ENCODE peak calls at places on chromosomes 4 and X, in five cellular contexts. One of them, this sample, is unnamed.

GRCh38 chr4:110352670-110353442 is 123.1 kb upstream of the ENPEP start:
- DNase-seq in heart right ventricle: no peak
- DNase-seq in posterior cingulate gyrus: no peak
- DNase-seq in Right ventricle myocardium inferior: no peak
- DNase-seq in fibroblast of pulmonary artery: no peak
- DNase-seq in this sample: no peak

GRCh38 chr4:39067451-39067850 is 5.4 kb downstream of the KLHL5 start:
- DNase-seq in heart right ventricle: no peak
- DNase-seq in posterior cingulate gyrus: no peak
- DNase-seq in Right ventricle myocardium inferior: no peak
- DNase-seq in fibroblast of pulmonary artery: peak; percentile 19
- DNase-seq in this sample: no peak

GRCh38 chr4:8267077-8267476 is 2.5 kb upstream of the HTRA3 start:
- DNase-seq in heart right ventricle: peak; percentile 78
- DNase-seq in posterior cingulate gyrus: no peak
- DNase-seq in Right ventricle myocardium inferior: peak; percentile 92
- DNase-seq in fibroblast of pulmonary artery: peak; percentile 83
- DNase-seq in this sample: peak; percentile 73

GRCh38 chr4:1133033-1133432 is 19.7 kb upstream of the RNF212 start:
- DNase-seq in heart right ventricle: no peak
- DNase-seq in posterior cingulate gyrus: no peak
- DNase-seq in Right ventricle myocardium inferior: no peak
- DNase-seq in fibroblast of pulmonary artery: no peak
- DNase-seq in this sample: no peak

GRCh38 chr4:77510367-77510766 is 95.3 kb upstream of the CXCL13 start:
- DNase-seq in heart right ventricle: no peak
- DNase-seq in posterior cingulate gyrus: no peak
- DNase-seq in Right ventricle myocardium inferior: no peak
- DNase-seq in fibroblast of pulmonary artery: no peak
- DNase-seq in this sample: no peak

GRCh38 chrX:18664947-18665346 is 7.0 kb downstream of the RS1 start:
- DNase-seq in heart right ventricle: no peak
- DNase-seq in posterior cingulate gyrus: no peak
- DNase-seq in Right ventricle myocardium inferior: no peak
- DNase-seq in fibroblast of pulmonary artery: no peak
- DNase-seq in this sample: no peak

GRCh38 chrX:129984196-129984962 is 1.9 kb downstream of the BCORL1 start:
- DNase-seq in heart right ventricle: peak; percentile 16
- DNase-seq in posterior cingulate gyrus: no peak
- DNase-seq in Right ventricle myocardium inferior: peak; percentile 70
- DNase-seq in fibroblast of pulmonary artery: no peak
- DNase-seq in this sample: peak; percentile 53

GRCh38 chr4:169791527-169792156 is 33.9 kb upstream of the HPF1 start:
- DNase-seq in heart right ventricle: peak; percentile 21
- DNase-seq in posterior cingulate gyrus: peak; percentile 28
- DNase-seq in Right ventricle myocardium inferior: peak; percentile 69
- DNase-seq in fibroblast of pulmonary artery: peak; percentile 65
- DNase-seq in this sample: peak; percentile 72

GRCh38 chr4:94887027-94887426 is 129.3 kb downstream of the BMPR1B start:
- DNase-seq in heart right ventricle: no peak
- DNase-seq in posterior cingulate gyrus: no peak
- DNase-seq in Right ventricle myocardium inferior: no peak
- DNase-seq in fibroblast of pulmonary artery: no peak
- DNase-seq in this sample: no peak

GRCh38 chr4:52094746-52095145 is 43.6 kb downstream of the SPATA18 start:
- DNase-seq in heart right ventricle: no peak
- DNase-seq in posterior cingulate gyrus: no peak
- DNase-seq in Right ventricle myocardium inferior: no peak
- DNase-seq in fibroblast of pulmonary artery: no peak
- DNase-seq in this sample: no peak

GRCh38 chr4:126583509-126583908 is 1049.2 kb upstream of the INTU start:
- DNase-seq in heart right ventricle: no peak
- DNase-seq in posterior cingulate gyrus: no peak
- DNase-seq in Right ventricle myocardium inferior: no peak
- DNase-seq in fibroblast of pulmonary artery: peak; percentile 52
- DNase-seq in this sample: peak; percentile 28

GRCh38 chrX:108270739-108271396 is 167.4 kb downstream of the COL4A6 start:
- DNase-seq in heart right ventricle: no peak
- DNase-seq in posterior cingulate gyrus: no peak
- DNase-seq in Right ventricle myocardium inferior: no peak
- DNase-seq in fibroblast of pulmonary artery: peak; percentile 7
- DNase-seq in this sample: no peak

GRCh38 chr4:133865606-133866327 is 335.8 kb downstream of the PABPC4L start:
- DNase-seq in heart right ventricle: no peak
- DNase-seq in posterior cingulate gyrus: no peak
- DNase-seq in Right ventricle myocardium inferior: no peak
- DNase-seq in fibroblast of pulmonary artery: peak; percentile 94
- DNase-seq in this sample: peak; percentile 7

GRCh38 chr4:10108818-10109783 is 7.5 kb downstream of the WDR1 start:
- DNase-seq in heart right ventricle: no peak
- DNase-seq in posterior cingulate gyrus: no peak
- DNase-seq in Right ventricle myocardium inferior: peak; percentile 59
- DNase-seq in fibroblast of pulmonary artery: no peak
- DNase-seq in this sample: no peak

GRCh38 chr4:139177049-139177887 is at the start of gene ELF2:
- DNase-seq in heart right ventricle: peak; percentile 95
- DNase-seq in posterior cingulate gyrus: peak; percentile 92
- DNase-seq in Right ventricle myocardium inferior: peak; percentile 98
- DNase-seq in fibroblast of pulmonary artery: peak; percentile 87
- DNase-seq in this sample: peak; percentile 88

GRCh38 chrX:150688911-150689451 is 4.2 kb upstream of the MTMR1 start:
- DNase-seq in heart right ventricle: no peak
- DNase-seq in posterior cingulate gyrus: no peak
- DNase-seq in Right ventricle myocardium inferior: no peak
- DNase-seq in fibroblast of pulmonary artery: peak; percentile 76
- DNase-seq in this sample: peak; percentile 15

GRCh38 chr4:153222790-153223417 is 18.7 kb downstream of the TRIM2 start:
- DNase-seq in heart right ventricle: peak; percentile 41
- DNase-seq in posterior cingulate gyrus: peak; percentile 59
- DNase-seq in Right ventricle myocardium inferior: peak; percentile 80
- DNase-seq in fibroblast of pulmonary artery: peak; percentile 43
- DNase-seq in this sample: peak; percentile 65

GRCh38 chrX:68998716-68999115 is 166.5 kb downstream of the PJA1 start:
- DNase-seq in heart right ventricle: no peak
- DNase-seq in posterior cingulate gyrus: no peak
- DNase-seq in Right ventricle myocardium inferior: no peak
- DNase-seq in fibroblast of pulmonary artery: no peak
- DNase-seq in this sample: no peak

GRCh38 chr4:74376888-74377483 is 12.0 kb downstream of the EREG start:
- DNase-seq in heart right ventricle: no peak
- DNase-seq in posterior cingulate gyrus: no peak
- DNase-seq in Right ventricle myocardium inferior: no peak
- DNase-seq in fibroblast of pulmonary artery: peak; percentile 91
- DNase-seq in this sample: peak; percentile 38

GRCh38 chrX:2497961-2498780 is 2.6 kb downstream of the DHRSX start:
- DNase-seq in heart right ventricle: no peak
- DNase-seq in posterior cingulate gyrus: no peak
- DNase-seq in Right ventricle myocardium inferior: no peak
- DNase-seq in fibroblast of pulmonary artery: peak; percentile 30
- DNase-seq in this sample: no peak